ENCODE peak calls at places on chromosome 15, in six cellular contexts. I is IMR-90, Q is mesendoderm, J is H1, X is neuronal stem cell, O is trophoblast cell. Y is an unnamed sample.

GRCh38 chr15:69314736-69315135 is 16.0 kb downstream of the PAQR5 start:
- DNase-seq in I (no peak), Q (no peak), J (no peak), X (no peak), O (no peak), Y (no peak)

GRCh38 chr15:33154366-33155166 is 39.9 kb downstream of the FMN1 start:
- DNase-seq in I (peak), Q (no peak), J (no peak), X (no peak), O (peak), Y (peak)

GRCh38 chr15:83230242-83230641 is 22.6 kb upstream of the HDGFL3 start:
- DNase-seq in I (no peak), Q (no peak), J (no peak), X (no peak), O (no peak), Y (no peak)

GRCh38 chr15:60751985-60752952 is 273.3 kb upstream of the ICE2 start:
- DNase-seq in I (peak), Q (no peak), J (no peak), X (no peak), O (no peak), Y (peak)

GRCh38 chr15:42182976-42183375 is 25.1 kb downstream of the VPS39 start:
- DNase-seq in I (no peak), Q (no peak), J (no peak), X (no peak), O (no peak), Y (no peak)

GRCh38 chr15:92521624-92522008 is 127.9 kb downstream of the ST8SIA2 start:
- DNase-seq in I (peak), Q (peak), J (peak), X (peak), O (peak), Y (peak)

GRCh38 chr15:80179025-80179759 is 26.4 kb downstream of the FAH start:
- DNase-seq in I (peak), Q (no peak), J (no peak), X (no peak), O (no peak), Y (peak)

GRCh38 chr15:92043283-92043682 is 189.8 kb downstream of the SLCO3A1 start:
- DNase-seq in I (no peak), Q (no peak), J (no peak), X (no peak), O (no peak), Y (no peak)

GRCh38 chr15:28993720-28994053 is 107.9 kb downstream of the APBA2 start:
- DNase-seq in I (no peak), Q (no peak), J (no peak), X (no peak), O (no peak), Y (no peak)

GRCh38 chr15:74302821-74303359 is 64.6 kb downstream of the CYP11A1 start:
- DNase-seq in I (no peak), Q (peak), J (peak), X (no peak), O (peak), Y (no peak)

GRCh38 chr15:70526974-70527325 is 236.4 kb downstream of the UACA start:
- DNase-seq in I (no peak), Q (no peak), J (peak), X (no peak), O (no peak), Y (no peak)

GRCh38 chr15:58622877-58623276 is 126.6 kb downstream of the ADAM10 start:
- DNase-seq in I (no peak), Q (no peak), J (no peak), X (no peak), O (no peak), Y (no peak)

GRCh38 chr15:32649336-32649735 is 7.8 kb downstream of the SCG5 start:
- DNase-seq in I (peak), Q (peak), J (no peak), X (no peak), O (peak), Y (peak)

GRCh38 chr15:38176696-38177095 is 75.9 kb upstream of the SPRED1 start:
- DNase-seq in I (no peak), Q (no peak), J (no peak), X (no peak), O (no peak), Y (no peak)

GRCh38 chr15:29222129-29222853 is 47.3 kb downstream of the NSMCE3 start:
- DNase-seq in I (no peak), Q (peak), J (no peak), X (no peak), O (no peak), Y (no peak)

GRCh38 chr15:61172325-61172724 is 56.8 kb downstream of the RORA start:
- DNase-seq in I (no peak), Q (peak), J (no peak), X (no peak), O (no peak), Y (no peak)

GRCh38 chr15:52417957-52418356 is 110.7 kb downstream of the MYO5A start:
- DNase-seq in I (no peak), Q (no peak), J (no peak), X (no peak), O (no peak), Y (no peak)

GRCh38 chr15:77029166-77030041 is 34.5 kb downstream of the PSTPIP1 start:
- DNase-seq in I (no peak), Q (no peak), J (peak), X (no peak), O (no peak), Y (no peak)

GRCh38 chr15:63528138-63528659 is 23.8 kb downstream of the USP3 start:
- DNase-seq in I (no peak), Q (no peak), J (no peak), X (no peak), O (peak), Y (no peak)

GRCh38 chr15:63532307-63532744 is 27.9 kb downstream of the USP3 start:
- DNase-seq in I (peak), Q (no peak), J (no peak), X (no peak), O (peak), Y (no peak)

GRCh38 chr15:63531586-63531985 is 27.2 kb downstream of the USP3 start:
- DNase-seq in I (no peak), Q (peak), J (no peak), X (no peak), O (peak), Y (no peak)

GRCh38 chr15:63530235-63530634 is 25.8 kb downstream of the USP3 start:
- DNase-seq in I (no peak), Q (no peak), J (no peak), X (no peak), O (no peak), Y (no peak)

GRCh38 chr15:63530762-63531299 is 26.4 kb downstream of the USP3 start:
- DNase-seq in I (no peak), Q (no peak), J (no peak), X (no peak), O (no peak), Y (no peak)
- H3K4me3 ChIP-seq in I (no peak), Q (no peak), J (no peak), X (no peak), O (no peak), Y (no peak)

GRCh38 chr15:65416845-65417416 is 5.8 kb downstream of the IGDCC4 start:
- DNase-seq in I (peak), Q (peak), J (peak), X (peak), O (no peak), Y (peak)

GRCh38 chr15:65413051-65413759 is 9.5 kb downstream of the IGDCC4 start:
- DNase-seq in I (no peak), Q (peak), J (no peak), X (no peak), O (no peak), Y (no peak)

GRCh38 chr15:65413760-65414144 is 9.0 kb downstream of the IGDCC4 start:
- DNase-seq in I (no peak), Q (no peak), J (no peak), X (no peak), O (no peak), Y (no peak)

GRCh38 chr15:65412556-65412955 is 10.2 kb downstream of the IGDCC4 start:
- DNase-seq in I (no peak), Q (no peak), J (no peak), X (no peak), O (no peak), Y (peak)

GRCh38 chr15:65414841-65415621 is 7.7 kb downstream of the IGDCC4 start:
- DNase-seq in I (peak), Q (peak), J (peak), X (peak), O (no peak), Y (peak)
- H2BK120ac ChIP-seq in I (no peak), Q (peak), J (peak), X (no peak), O (no peak), Y (no peak)

DNA sequence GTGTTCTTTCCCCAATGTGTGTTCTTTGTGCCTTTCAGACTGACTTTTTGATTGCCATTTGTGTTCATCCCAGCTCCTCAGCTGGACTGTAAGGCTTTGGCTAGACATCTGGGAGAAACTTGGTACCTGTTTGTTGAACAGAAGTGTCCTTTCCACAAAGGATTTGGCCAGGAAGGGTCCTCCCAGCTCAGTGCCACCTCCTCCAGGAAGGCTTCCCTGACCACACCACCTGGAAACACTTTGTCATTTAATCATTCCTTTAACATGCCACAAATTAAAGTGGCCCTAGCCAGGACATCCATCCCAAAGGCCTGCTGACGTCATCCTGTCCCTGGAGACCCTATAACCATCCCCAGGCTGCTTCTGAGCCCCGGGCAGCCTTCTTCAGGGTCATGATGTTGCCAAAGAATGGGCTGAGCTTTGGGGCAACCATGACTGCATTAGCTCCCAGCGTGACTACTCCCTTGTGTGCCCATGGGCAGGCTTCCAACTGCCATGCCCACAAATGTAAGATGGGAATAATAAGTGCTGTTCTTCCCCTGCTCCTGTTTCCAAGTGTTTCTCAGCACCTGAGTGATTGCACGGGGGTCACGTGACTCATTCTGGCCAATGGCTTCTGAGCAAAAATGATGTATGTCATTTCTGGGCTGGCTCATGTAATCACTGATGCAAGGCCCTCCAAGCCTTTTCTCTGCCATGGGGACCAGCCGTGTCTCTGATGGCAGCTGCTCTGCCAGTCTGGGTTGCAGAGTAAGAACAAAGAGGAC is 112.5 kb upstream of the SMAD3 start:
- DNase-seq in I (no peak), Q (no peak), J (no peak), X (no peak), O (peak), Y (no peak)
- H3K4me2 ChIP-seq in I (no peak), Q (no peak), J (no peak), X (no peak), O (no peak), Y (no peak)

GRCh38 chr15:44726568-44727461 is 9.5 kb upstream of the TRIM69 start:
- DNase-seq in I (peak), Q (peak), J (no peak), X (no peak), O (peak), Y (peak)
- H3K4me3 ChIP-seq in I (no peak), Q (no peak), J (no peak), X (no peak), O (no peak), Y (peak)

GRCh38 chr15:98800437-98801233 is 152.3 kb downstream of the IGF1R start:
- DNase-seq in I (peak), Q (peak), J (no peak), X (peak), O (peak), Y (peak)
- H2BK120ac ChIP-seq in I (no peak), Q (no peak), J (peak), X (no peak), O (no peak), Y (peak)

DNA sequence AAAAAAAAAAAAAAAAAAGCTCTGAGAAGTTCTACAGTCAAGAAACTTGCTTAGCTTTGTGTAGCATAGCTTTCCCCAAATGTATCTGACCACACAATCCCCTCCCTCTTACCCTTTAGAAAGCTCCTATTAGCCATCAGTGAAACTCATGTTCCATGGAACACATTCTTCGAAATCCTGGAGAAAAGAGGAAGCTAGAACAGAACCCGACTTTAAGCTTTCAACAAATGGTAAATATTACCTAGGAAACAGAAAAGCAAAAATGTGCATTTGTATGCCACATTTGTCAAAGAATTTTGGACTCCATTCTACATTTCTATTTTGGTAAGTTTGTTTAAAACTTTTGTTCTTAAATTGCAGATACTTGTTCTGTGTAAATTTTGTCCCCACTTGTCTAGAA is 17.4 kb upstream of the CRTC3 start:
- DNase-seq in I (no peak), Q (no peak), J (no peak), X (no peak), O (no peak), Y (no peak)
- H3K4me2 ChIP-seq in I (no peak), Q (no peak), J (no peak), X (no peak), O (no peak), Y (no peak)

GRCh38 chr15:40932625-40933519 is 3.7 kb downstream of the DLL4 start:
- DNase-seq in I (no peak), Q (no peak), J (no peak), X (no peak), O (no peak), Y (no peak)
- H3K4me3 ChIP-seq in I (no peak), Q (no peak), J (no peak), X (no peak), O (no peak), Y (no peak)